ENCODE peak calls at places on chromosomes 5 and 9, in seven cellular contexts. R is brain microvascular endothelial cell, C is hippocampal formation, J is T-cell, N is HT-29, H is HEK293T, P is T follicular helper cell. Z is an unnamed sample.

GRCh38 chr5:10875201-10875768 is 114.3 kb upstream of the DAP start:
- DNase-seq in R (no peak), C (no peak), J (no peak), N (no peak), H (no peak), P (no peak), Z (no peak)

GRCh38 chr5:134095887-134096589 is 18.4 kb upstream of the TCF7 start:
- DNase-seq in R (no peak), C (no peak), J (no peak), N (no peak), H (no peak), P (no peak), Z (no peak)

GRCh38 chr5:68088302-68088701 is 127.3 kb upstream of the PIK3R1 start:
- DNase-seq in R (peak; percentile 57), C (no peak), J (no peak), N (no peak), H (no peak), P (no peak), Z (no peak)

GRCh38 chr9:129258823-129259301 is 80.8 kb upstream of the IER5L start:
- DNase-seq in R (no peak), C (no peak), J (no peak), N (no peak), H (no peak), P (no peak), Z (no peak)

GRCh38 chr5:31382051-31382878 is 149.6 kb downstream of the DROSHA start:
- DNase-seq in R (no peak), C (no peak), J (no peak), N (no peak), H (no peak), P (no peak), Z (no peak)

GRCh38 chr9:110316255-110316921 is 21.3 kb downstream of the TXNDC8 start:
- DNase-seq in R (no peak), C (no peak), J (no peak), N (no peak), H (no peak), P (no peak), Z (no peak)

GRCh38 chr5:138460032-138460693 is 5.1 kb upstream of the EGR1 start:
- DNase-seq in R (no peak), C (no peak), J (no peak), N (no peak), H (no peak), P (no peak), Z (no peak)

GRCh38 chr9:20197976-20198685 is 409.3 kb upstream of the SLC24A2 start:
- DNase-seq in R (no peak), C (no peak), J (no peak), N (peak; percentile 76), H (no peak), P (no peak), Z (no peak)

Z was measured in memory B cell.